ENCODE peak calls at places on chromosome 19, in seven cellular contexts. R, P, S, U, J, E and I are unnamed samples.

GRCh38 chr19:42327381-42327780 is 1.9 kb downstream of the MEGF8 start:
- DNase-seq in R (no peak), P (no peak), S (no peak), J (no peak), E (no peak), U (no peak), I (no peak)

GRCh38 chr19:48907671-48908070 is 7.6 kb downstream of the NUCB1 start:
- DNase-seq in P (no peak), S (no peak), U (no peak), E (no peak), R (no peak), J (no peak), I (no peak)

GRCh38 chr19:50843205-50843604 is 9.8 kb upstream of the KLK15 start:
- DNase-seq in E (no peak), U (no peak), P (no peak), S (no peak), J (no peak), R (no peak), I (no peak)

GRCh38 chr19:35347171-35347929 is at the start of gene FFAR1:
- DNase-seq in U (no peak), P (no peak), J (peak; percentile 96), S (no peak), R (no peak), E (no peak), I (peak; percentile 78)

GRCh38 chr19:8257052-8257443 is 47.9 kb downstream of the CERS4 start:
- DNase-seq in P (no peak), U (no peak), R (no peak), S (no peak), J (no peak), E (no peak), I (no peak)

GRCh38 chr19:5697890-5698634 is 8.0 kb downstream of the RPL36 start:
- DNase-seq in S (no peak), E (no peak), J (peak; percentile 10), P (no peak), R (no peak), U (no peak), I (no peak)

GRCh38 chr19:1492474-1493006 is 1.6 kb downstream of the REEP6 start:
- DNase-seq in R (no peak), S (no peak), J (no peak), E (no peak), P (no peak), U (no peak), I (no peak)

GRCh38 chr19:15028490-15028889 is 20.8 kb upstream of the CASP14 start:
- DNase-seq in J (no peak), S (no peak), R (no peak), P (no peak), U (no peak), E (no peak), I (no peak)

GRCh38 chr19:7705387-7706187 is 3.7 kb upstream of the FCER2 start:
- DNase-seq in J (peak; percentile 97), P (no peak), E (no peak), S (no peak), U (no peak), R (peak; percentile 70), I (peak; percentile 76)